ENCODE peak calls at places on chromosomes 16 and 17, in five cellular contexts. One of them, this sample, is unnamed.

GRCh38 chr16:75361936-75362335 is 71.4 kb downstream of the CFDP1 start:
- DNase-seq in lower lobe of right lung: no peak
- DNase-seq in gastrocnemius medialis: no peak
- DNase-seq in thoracic aorta: no peak
- DNase-seq in heart left ventricle: no peak
- DNase-seq in this sample: no peak

GRCh38 chr17:48830840-48831548 is at the start of gene CALCOCO2:
- DNase-seq in thoracic aorta: peak; percentile 88
- DNase-seq in heart left ventricle: peak; percentile 97
- DNase-seq in gastrocnemius medialis: peak; percentile 94
- DNase-seq in lower lobe of right lung: peak; percentile 97
- DNase-seq in this sample: peak; percentile 83

GRCh38 chr17:50037321-50038107 is 18.4 kb upstream of the ITGA3 start:
- DNase-seq in lower lobe of right lung: peak; percentile 85
- DNase-seq in heart left ventricle: peak; percentile 54
- DNase-seq in thoracic aorta: peak; percentile 50
- DNase-seq in gastrocnemius medialis: no peak
- DNase-seq in this sample: no peak

GRCh38 chr17:42112552-42113176 is at the start of gene DHX58:
- DNase-seq in lower lobe of right lung: peak; percentile 80
- DNase-seq in heart left ventricle: peak; percentile 72
- DNase-seq in gastrocnemius medialis: peak; percentile 70
- DNase-seq in thoracic aorta: no peak
- DNase-seq in this sample: peak; percentile 70

GRCh38 chr17:77914440-77915254 is 43.9 kb upstream of the TNRC6C start:
- DNase-seq in heart left ventricle: no peak
- DNase-seq in lower lobe of right lung: no peak
- DNase-seq in thoracic aorta: no peak
- DNase-seq in gastrocnemius medialis: no peak
- DNase-seq in this sample: no peak

GRCh38 chr17:32863559-32863958 is 13.4 kb downstream of the MYO1D start:
- DNase-seq in lower lobe of right lung: no peak
- DNase-seq in thoracic aorta: no peak
- DNase-seq in heart left ventricle: no peak
- DNase-seq in gastrocnemius medialis: no peak
- DNase-seq in this sample: no peak

GRCh38 chr17:44002141-44002848 is 2.1 kb upstream of the NAGS start:
- DNase-seq in gastrocnemius medialis: no peak
- DNase-seq in heart left ventricle: no peak
- DNase-seq in thoracic aorta: no peak
- DNase-seq in lower lobe of right lung: no peak
- DNase-seq in this sample: no peak

GRCh38 chr16:88967800-88968588 is 9.0 kb downstream of the CBFA2T3 start:
- DNase-seq in lower lobe of right lung: no peak
- DNase-seq in gastrocnemius medialis: no peak
- DNase-seq in thoracic aorta: no peak
- DNase-seq in heart left ventricle: no peak
- DNase-seq in this sample: no peak

GRCh38 chr16:74991593-74992403 is 6.9 kb upstream of the WDR59 start:
- DNase-seq in lower lobe of right lung: no peak
- DNase-seq in thoracic aorta: no peak
- DNase-seq in gastrocnemius medialis: no peak
- DNase-seq in heart left ventricle: no peak
- DNase-seq in this sample: no peak

GRCh38 chr17:68580236-68580903 is 20.8 kb downstream of the FAM20A start:
- DNase-seq in thoracic aorta: no peak
- DNase-seq in heart left ventricle: no peak
- DNase-seq in gastrocnemius medialis: no peak
- DNase-seq in lower lobe of right lung: peak; percentile 72
- DNase-seq in this sample: no peak

GRCh38 chr16:85665929-85666328 is 22.8 kb downstream of the GINS2 start:
- DNase-seq in lower lobe of right lung: peak; percentile 38
- DNase-seq in gastrocnemius medialis: no peak
- DNase-seq in heart left ventricle: peak; percentile 18
- DNase-seq in thoracic aorta: no peak
- DNase-seq in this sample: no peak

GRCh38 chr17:42182927-42183734 is 2.1 kb downstream of the HCRT start:
- DNase-seq in thoracic aorta: no peak
- DNase-seq in lower lobe of right lung: no peak
- DNase-seq in heart left ventricle: peak; percentile 7
- DNase-seq in gastrocnemius medialis: no peak
- DNase-seq in this sample: no peak

GRCh38 chr17:83083368-83084201 is 4.2 kb downstream of the METRNL start:
- DNase-seq in heart left ventricle: peak; percentile 58
- DNase-seq in gastrocnemius medialis: no peak
- DNase-seq in lower lobe of right lung: no peak
- DNase-seq in thoracic aorta: no peak
- DNase-seq in this sample: peak; percentile 34

GRCh38 chr16:79792952-79793351 is 192.4 kb upstream of the MAF start:
- DNase-seq in lower lobe of right lung: no peak
- DNase-seq in gastrocnemius medialis: no peak
- DNase-seq in heart left ventricle: no peak
- DNase-seq in thoracic aorta: no peak
- DNase-seq in this sample: no peak

GRCh38 chr17:7997186-7997585 is 5.2 kb upstream of the GUCY2D start:
- DNase-seq in lower lobe of right lung: no peak
- DNase-seq in gastrocnemius medialis: peak; percentile 70
- DNase-seq in thoracic aorta: no peak
- DNase-seq in heart left ventricle: peak; percentile 69
- DNase-seq in this sample: peak; percentile 22

GRCh38 chr16:88448461-88449266 is 4.4 kb upstream of the ZFPM1 start:
- DNase-seq in gastrocnemius medialis: no peak
- DNase-seq in heart left ventricle: no peak
- DNase-seq in thoracic aorta: no peak
- DNase-seq in lower lobe of right lung: no peak
- DNase-seq in this sample: no peak

GRCh38 chr17:52957411-52957810 is 798.9 kb upstream of the CA10 start:
- DNase-seq in gastrocnemius medialis: no peak
- DNase-seq in thoracic aorta: no peak
- DNase-seq in lower lobe of right lung: no peak
- DNase-seq in heart left ventricle: no peak
- DNase-seq in this sample: no peak

GRCh38 chr17:31512104-31512740 is 120.7 kb downstream of the RAB11FIP4 start:
- DNase-seq in lower lobe of right lung: no peak
- DNase-seq in thoracic aorta: no peak
- DNase-seq in gastrocnemius medialis: no peak
- DNase-seq in heart left ventricle: no peak
- DNase-seq in this sample: no peak

GRCh38 chr16:65621640-65622039 is 499.8 kb upstream of the CDH11 start:
- DNase-seq in thoracic aorta: no peak
- DNase-seq in heart left ventricle: peak; percentile 29
- DNase-seq in gastrocnemius medialis: no peak
- DNase-seq in lower lobe of right lung: no peak
- DNase-seq in this sample: no peak

GRCh38 chr17:20066253-20066652 is 57.1 kb downstream of the SPECC1 start:
- DNase-seq in lower lobe of right lung: no peak
- DNase-seq in heart left ventricle: peak; percentile 75
- DNase-seq in gastrocnemius medialis: peak; percentile 53
- DNase-seq in thoracic aorta: peak; percentile 22
- DNase-seq in this sample: no peak

GRCh38 chr17:2402517-2402916 is 1.7 kb upstream of the MNT start:
- DNase-seq in thoracic aorta: no peak
- DNase-seq in heart left ventricle: peak; percentile 54
- DNase-seq in lower lobe of right lung: peak; percentile 47
- DNase-seq in gastrocnemius medialis: no peak
- DNase-seq in this sample: no peak

GRCh38 chr17:2399572-2400473 is 1.0 kb downstream of the MNT start:
- DNase-seq in heart left ventricle: peak; percentile 97
- DNase-seq in lower lobe of right lung: peak; percentile 97
- DNase-seq in thoracic aorta: peak; percentile 77
- DNase-seq in gastrocnemius medialis: peak; percentile 97
- DNase-seq in this sample: peak; percentile 87

GRCh38 chr17:2400474-2400866 is 390 bp downstream of the MNT start:
- DNase-seq in heart left ventricle: peak; percentile 73
- DNase-seq in gastrocnemius medialis: no peak
- DNase-seq in lower lobe of right lung: peak; percentile 82
- DNase-seq in thoracic aorta: no peak
- DNase-seq in this sample: peak; percentile 63

GRCh38 chr17:2401426-2402221 is 764 bp upstream of the MNT start:
- DNase-seq in lower lobe of right lung: peak; percentile 100
- DNase-seq in heart left ventricle: peak; percentile 100
- DNase-seq in thoracic aorta: peak; percentile 100
- DNase-seq in gastrocnemius medialis: peak; percentile 100
- DNase-seq in this sample: peak; percentile 99

DNA sequence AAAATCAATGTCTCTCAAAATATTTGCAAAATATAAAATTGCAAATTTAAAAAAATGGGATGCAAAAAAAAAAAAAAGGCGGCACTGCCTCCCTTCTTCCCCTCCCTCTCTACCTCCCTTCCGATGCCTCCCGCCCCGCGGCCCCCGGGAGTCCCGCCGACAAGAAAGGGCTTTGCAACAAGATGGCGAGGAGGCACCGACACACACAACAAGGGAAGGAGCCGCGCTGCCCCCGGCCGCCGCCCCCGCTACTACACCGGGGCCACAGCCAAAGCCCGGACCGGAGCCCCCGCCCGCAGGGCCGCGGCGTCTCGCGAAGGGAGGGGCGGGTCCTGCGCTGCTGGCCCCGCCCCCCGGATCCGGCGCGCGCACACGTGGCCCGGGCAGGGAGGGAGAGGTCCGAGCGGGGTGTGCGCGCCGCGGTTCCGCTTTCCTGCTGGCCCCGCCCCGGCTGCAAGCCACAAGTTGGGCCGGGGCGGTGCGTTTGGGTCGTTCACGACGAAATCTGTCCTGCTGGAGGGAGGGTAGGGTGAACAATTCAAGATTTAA is at the start of gene MNT:
- DNase-seq in thoracic aorta: peak; percentile 76
- DNase-seq in gastrocnemius medialis: peak; percentile 95
- DNase-seq in heart left ventricle: peak; percentile 96
- DNase-seq in lower lobe of right lung: peak; percentile 96
- DNase-seq in this sample: peak; percentile 91
- TF ChIP-seq CTCF in thoracic aorta: no peak
- TF ChIP-seq CTCF in gastrocnemius medialis: peak; percentile 18
- TF ChIP-seq CTCF in heart left ventricle: peak; percentile 9
- TF ChIP-seq CTCF in lower lobe of right lung: peak; percentile 13
- TF ChIP-seq CTCF in this sample: no peak

GRCh38 chr17:16269658-16270057 is 52.6 kb downstream of the PIGL start:
- DNase-seq in heart left ventricle: no peak
- DNase-seq in thoracic aorta: no peak
- DNase-seq in lower lobe of right lung: no peak
- DNase-seq in gastrocnemius medialis: no peak
- DNase-seq in this sample: no peak
- H3K9me3 ChIP-seq in heart left ventricle: no peaks in the 10 kb centered on the region
- H3K9me3 ChIP-seq in thoracic aorta: no peaks in the 10 kb centered on the region
- H3K9me3 ChIP-seq in lower lobe of right lung: no peaks in the 10 kb centered on the region
- H3K9me3 ChIP-seq in gastrocnemius medialis: no peaks in the 10 kb centered on the region
- H3K9me3 ChIP-seq in this sample: no peaks in the 10 kb centered on the region

DNA sequence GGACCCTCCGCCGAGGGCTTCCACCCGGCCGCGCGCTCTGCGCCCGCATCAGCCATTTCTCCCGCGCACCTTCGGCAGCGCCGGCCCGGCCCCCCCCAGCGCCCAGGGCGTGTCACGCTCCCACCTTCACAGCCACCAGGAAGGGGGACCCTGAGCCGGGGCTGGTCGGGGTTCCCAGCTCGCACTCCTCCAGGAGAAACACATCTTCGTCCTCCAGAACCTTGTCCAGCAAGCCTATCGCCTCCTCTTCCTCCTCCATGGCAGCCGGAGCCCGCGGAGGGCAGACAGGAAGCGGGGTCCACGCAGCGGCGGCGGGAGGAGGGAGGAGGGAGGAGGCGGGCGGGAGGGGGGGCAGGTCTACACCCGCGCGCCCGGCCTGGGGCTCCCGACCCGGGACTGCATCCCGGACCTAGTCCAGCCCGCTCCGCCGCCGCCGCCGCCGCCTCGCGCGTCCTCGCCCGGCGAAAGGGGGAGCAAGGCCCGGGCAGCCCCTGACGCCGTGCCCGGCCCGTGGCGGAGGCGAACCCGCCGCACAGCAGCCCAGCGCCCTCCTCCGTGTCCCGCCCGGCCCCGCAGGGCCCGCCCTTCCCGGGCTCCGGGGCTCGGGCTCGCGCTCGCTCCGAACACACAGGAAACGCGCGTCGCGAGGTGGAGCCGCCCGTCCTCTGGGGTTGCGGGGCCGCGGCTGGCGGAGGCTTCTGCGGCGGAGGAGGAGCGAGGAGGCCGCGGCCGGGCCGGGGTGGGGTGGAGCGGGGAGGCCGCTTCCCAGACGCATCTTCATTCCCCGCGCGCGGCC is 70.8 kb downstream of the ABR start:
- DNase-seq in thoracic aorta: no peak
- DNase-seq in gastrocnemius medialis: no peak
- DNase-seq in heart left ventricle: peak; percentile 84
- DNase-seq in lower lobe of right lung: peak; percentile 81
- DNase-seq in this sample: peak; percentile 49
- H3K27ac ChIP-seq in thoracic aorta: peak overlapping the region; percentile 96
- H3K27ac ChIP-seq in gastrocnemius medialis: peak overlapping the region; percentile 88
- H3K27ac ChIP-seq in heart left ventricle: peak overlapping the region; percentile 95
- H3K27ac ChIP-seq in lower lobe of right lung: peak overlapping the region; percentile 89
- H3K27ac ChIP-seq in this sample: peak overlapping the region; percentile 78

GRCh38 chr16:58331024-58331707 is 36.3 kb upstream of the PRSS54 start:
- DNase-seq in gastrocnemius medialis: no peak
- DNase-seq in heart left ventricle: no peak
- DNase-seq in lower lobe of right lung: no peak
- DNase-seq in thoracic aorta: no peak
- DNase-seq in this sample: no peak
- TF ChIP-seq CTCF in gastrocnemius medialis: no peak
- TF ChIP-seq CTCF in heart left ventricle: no peak
- TF ChIP-seq CTCF in lower lobe of right lung: no peak
- TF ChIP-seq CTCF in thoracic aorta: no peak
- TF ChIP-seq CTCF in this sample: no peak

DNA sequence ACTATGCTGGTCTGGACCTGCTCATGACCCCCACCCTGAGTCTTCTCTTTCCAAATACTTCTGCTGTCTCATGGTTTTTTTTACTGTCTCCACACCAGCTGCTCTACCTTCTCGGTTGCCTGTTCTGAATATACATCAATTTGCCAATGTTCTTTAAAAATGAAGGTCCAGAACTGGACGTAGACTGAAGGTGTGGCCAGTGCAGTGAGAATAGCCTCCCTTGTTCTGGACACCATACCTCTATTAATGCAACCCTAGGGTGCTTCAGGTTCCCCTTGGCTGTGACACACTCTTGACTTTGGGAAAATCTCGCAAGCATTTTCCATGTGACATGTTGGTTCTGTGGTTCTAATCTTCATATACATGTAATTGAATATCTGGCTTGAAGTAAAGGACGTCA is 15.3 kb upstream of the IL21R start:
- DNase-seq in gastrocnemius medialis: no peak
- DNase-seq in thoracic aorta: no peak
- DNase-seq in lower lobe of right lung: no peak
- DNase-seq in heart left ventricle: no peak
- DNase-seq in this sample: no peak
- H3K9me3 ChIP-seq in gastrocnemius medialis: no peaks in the 10 kb centered on the region
- H3K9me3 ChIP-seq in thoracic aorta: no peaks in the 10 kb centered on the region
- H3K9me3 ChIP-seq in lower lobe of right lung: no peaks in the 10 kb centered on the region
- H3K9me3 ChIP-seq in heart left ventricle: peaks cover 10% of the 10 kb centered on the region
- H3K9me3 ChIP-seq in this sample: peaks cover 4% of the 10 kb centered on the region

DNA sequence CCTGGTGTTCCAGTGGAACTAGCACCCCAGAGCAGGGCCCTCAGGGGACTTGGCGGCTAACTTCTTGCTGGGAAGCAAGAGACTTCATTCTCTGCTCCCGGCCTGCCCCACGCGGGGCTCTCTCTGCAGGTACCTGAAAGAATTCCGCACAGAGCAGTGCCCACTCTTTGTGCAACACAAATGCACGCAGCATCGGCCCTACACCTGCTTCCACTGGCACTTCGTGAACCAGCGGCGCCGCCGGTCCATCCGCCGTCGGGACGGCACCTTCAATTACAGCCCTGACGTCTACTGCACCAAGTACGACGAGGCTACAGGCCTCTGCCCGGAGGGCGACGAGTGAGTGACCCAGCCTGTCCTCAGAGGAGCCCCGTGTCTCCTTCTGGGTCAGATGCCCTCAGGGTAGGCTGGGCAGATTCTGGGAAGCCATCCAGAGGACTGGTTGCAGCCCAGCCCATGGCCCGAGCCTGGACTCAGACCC is 25.1 kb downstream of the UNK start:
- DNase-seq in thoracic aorta: no peak
- DNase-seq in lower lobe of right lung: peak; percentile 37
- DNase-seq in heart left ventricle: peak; percentile 62
- DNase-seq in gastrocnemius medialis: peak; percentile 19
- DNase-seq in this sample: no peak
- H3K27ac ChIP-seq in thoracic aorta: peak overlapping the region; percentile 15
- H3K27ac ChIP-seq in lower lobe of right lung: no peak overlapping the region
- H3K27ac ChIP-seq in heart left ventricle: peak overlapping the region; percentile 87
- H3K27ac ChIP-seq in gastrocnemius medialis: peak overlapping the region; percentile 79
- H3K27ac ChIP-seq in this sample: no peak overlapping the region